ENCODE peak calls at places on chromosomes 6 and 20, in five cellular contexts. T is neural progenitor cell, P is mammary epithelial cell, S is mesendoderm, Z is fibroblast of lung. W is an unnamed sample.

GRCh38 chr6:53411451-53411850 is 62.7 kb upstream of the ELOVL5 start:
- DNase-seq in T (peak; percentile 5), P (peak; percentile 4), S (peak; percentile 60), Z (peak; percentile 85), W (no peak)

GRCh38 chr6:51541847-51542246 is 545.6 kb downstream of the PKHD1 start:
- DNase-seq in T (peak; percentile 15), P (peak; percentile 14), S (no peak), Z (no peak), W (peak; percentile 40)

GRCh38 chr6:89297695-89298351 is 17.3 kb downstream of the GABRR2 start:
- DNase-seq in T (peak; percentile 47), P (peak; percentile 95), S (peak; percentile 37), Z (peak; percentile 99), W (peak; percentile 96)

GRCh38 chr6:161211380-161212035 is 62.4 kb downstream of the AGPAT4 start:
- DNase-seq in T (peak; percentile 20), P (no peak), S (peak; percentile 58), Z (no peak), W (no peak)

GRCh38 chr6:34523441-34524206 is 32.5 kb downstream of the SPDEF start:
- DNase-seq in T (no peak), P (no peak), S (no peak), Z (no peak), W (no peak)

GRCh38 chr6:112571486-112571885 is 224.4 kb downstream of the RFPL4B start:
- DNase-seq in T (no peak), P (no peak), S (no peak), Z (peak; percentile 86), W (no peak)

GRCh38 chr6:137560184-137560563 is 66.0 kb upstream of the OLIG3 start:
- DNase-seq in T (no peak), P (no peak), S (no peak), Z (no peak), W (no peak)

GRCh38 chr6:30071081-30071818 is 4.3 kb downstream of the PPP1R11 start:
- DNase-seq in T (peak; percentile 65), P (no peak), S (no peak), Z (peak; percentile 40), W (no peak)

GRCh38 chr6:63803371-63803770 is 167.8 kb downstream of the PHF3 start:
- DNase-seq in T (no peak), P (no peak), S (no peak), Z (no peak), W (no peak)

GRCh38 chr6:40556023-40556422 is 31.1 kb downstream of the LRFN2 start:
- DNase-seq in T (peak; percentile 24), P (no peak), S (peak; percentile 11), Z (no peak), W (no peak)

GRCh38 chr6:2108700-2109306 is 136.6 kb downstream of the GMDS start:
- DNase-seq in T (no peak), P (no peak), S (no peak), Z (no peak), W (no peak)

GRCh38 chr6:51514396-51515051 is 572.9 kb downstream of the PKHD1 start:
- DNase-seq in T (peak; percentile 24), P (peak; percentile 93), S (no peak), Z (peak; percentile 13), W (no peak)

GRCh38 chr20:24303393-24303792 is 166.0 kb upstream of the SYNDIG1 start:
- DNase-seq in T (peak; percentile 10), P (no peak), S (peak; percentile 30), Z (no peak), W (no peak)

DNA sequence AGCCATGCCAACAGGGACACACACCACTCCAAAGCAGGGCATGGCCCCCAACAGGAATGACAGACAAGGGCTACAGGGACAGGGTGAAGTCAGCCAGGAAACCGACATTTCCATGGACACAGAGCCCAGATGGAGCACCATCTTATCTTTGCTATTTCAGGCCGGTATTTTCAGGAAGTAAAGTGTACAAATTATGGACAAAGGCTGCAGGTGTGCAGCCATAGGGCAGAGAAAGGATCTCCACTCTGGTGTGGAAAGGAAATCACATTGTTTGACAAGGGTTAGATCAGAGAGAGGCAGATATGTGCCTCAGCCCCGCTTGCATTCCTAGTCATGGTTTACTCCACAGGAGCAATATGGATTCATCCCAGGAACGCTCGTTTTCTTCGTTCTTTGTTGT is 81.7 kb upstream of the SLC22A23 start:
- DNase-seq in T (no peak), P (no peak), S (no peak), Z (no peak), W (no peak)
- H3K4me1 ChIP-seq in T (peaks cover 14% of the 10 kb centered on the region), P (no peaks in the 10 kb centered on the region), S (no peaks in the 10 kb centered on the region), Z (no peaks in the 10 kb centered on the region), W (no peaks in the 10 kb centered on the region)

DNA sequence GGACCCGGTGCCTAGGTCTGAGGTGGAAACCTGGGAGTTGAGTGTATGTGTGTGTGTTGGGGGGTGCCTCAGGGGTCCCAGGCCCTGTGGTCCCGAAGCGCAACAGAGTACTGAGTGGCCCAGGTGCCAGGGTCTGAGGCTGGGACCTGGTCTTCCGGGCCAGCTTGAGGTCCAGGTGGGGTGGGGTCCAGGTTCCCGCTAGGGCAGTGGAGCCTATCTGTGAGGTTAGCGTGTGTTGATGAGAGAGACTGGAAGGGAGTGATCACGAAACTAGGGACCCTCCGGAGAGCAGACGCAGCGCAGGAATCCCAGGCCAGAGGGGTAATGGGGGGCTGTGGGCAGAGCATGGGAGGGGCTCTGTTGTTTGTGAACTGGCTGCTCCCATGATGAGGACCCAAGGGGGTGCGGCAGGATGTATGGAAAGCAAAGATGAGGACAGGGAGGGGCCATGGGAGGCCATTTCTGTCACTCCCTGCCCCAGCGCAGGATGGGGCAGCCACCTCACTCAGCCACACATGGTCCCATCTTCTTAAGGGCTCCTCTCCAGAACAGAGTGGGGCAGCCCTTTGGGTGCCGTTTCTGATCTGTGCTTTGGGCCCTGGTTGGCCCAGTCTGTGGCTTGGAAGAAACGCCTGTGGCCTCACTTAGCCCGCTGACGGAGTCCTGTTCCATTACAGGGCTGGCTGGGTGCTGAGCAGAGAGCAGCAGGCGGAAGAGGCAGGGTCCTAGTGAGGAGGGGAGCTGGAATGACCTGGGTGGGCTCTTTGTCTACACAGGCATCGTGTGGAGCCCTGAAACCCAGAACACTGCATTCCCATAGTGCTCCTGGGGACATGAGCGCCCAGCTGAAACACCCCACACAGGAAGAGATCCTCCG is 872 bp downstream of the HSPA12B start:
- DNase-seq in T (no peak), P (no peak), S (no peak), Z (no peak), W (no peak)
- H3K4me3 ChIP-seq in T (no peak overlapping the region), P (no peak overlapping the region), S (no peak overlapping the region), Z (no peak overlapping the region), W (no peak overlapping the region)

GRCh38 chr6:44560458-44561061 is 173.1 kb downstream of the CDC5L start:
- DNase-seq in T (no peak), P (no peak), S (no peak), Z (no peak), W (no peak)

GRCh38 chr6:44564906-44565524 is 177.5 kb downstream of the CDC5L start:
- DNase-seq in T (no peak), P (no peak), S (no peak), Z (peak; percentile 53), W (no peak)

GRCh38 chr6:44561062-44561591 is 173.6 kb downstream of the CDC5L start:
- DNase-seq in T (no peak), P (no peak), S (no peak), Z (no peak), W (no peak)

GRCh38 chr6:44561832-44562496 is 174.5 kb downstream of the CDC5L start:
- DNase-seq in T (no peak), P (no peak), S (no peak), Z (no peak), W (no peak)

DNA sequence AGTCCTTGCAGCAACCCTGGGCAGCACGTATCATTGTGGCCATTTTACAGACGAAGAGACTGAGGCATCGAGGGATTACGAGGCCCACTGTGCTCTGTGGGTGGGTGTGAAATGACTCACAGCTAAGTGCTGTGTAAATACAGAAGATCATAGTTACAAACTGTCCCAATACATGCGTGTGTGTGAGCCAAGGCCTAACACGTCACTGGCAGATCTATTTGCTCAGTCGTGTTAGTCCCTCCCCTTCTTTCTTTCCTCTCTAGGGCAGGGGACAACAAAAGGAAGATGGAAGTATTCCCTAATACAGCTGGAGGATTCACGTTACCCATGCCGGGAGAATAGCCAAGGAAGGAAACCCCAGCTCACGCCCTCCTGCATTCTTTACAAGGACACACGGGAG is 175.9 kb downstream of the CDC5L start:
- DNase-seq in T (no peak), P (no peak), S (peak; percentile 33), Z (peak; percentile 41), W (no peak)
- H3K4me2 ChIP-seq in T (no peak overlapping the region), P (no peak overlapping the region), S (no peak overlapping the region), Z (no peak overlapping the region), W (no peak overlapping the region)

DNA sequence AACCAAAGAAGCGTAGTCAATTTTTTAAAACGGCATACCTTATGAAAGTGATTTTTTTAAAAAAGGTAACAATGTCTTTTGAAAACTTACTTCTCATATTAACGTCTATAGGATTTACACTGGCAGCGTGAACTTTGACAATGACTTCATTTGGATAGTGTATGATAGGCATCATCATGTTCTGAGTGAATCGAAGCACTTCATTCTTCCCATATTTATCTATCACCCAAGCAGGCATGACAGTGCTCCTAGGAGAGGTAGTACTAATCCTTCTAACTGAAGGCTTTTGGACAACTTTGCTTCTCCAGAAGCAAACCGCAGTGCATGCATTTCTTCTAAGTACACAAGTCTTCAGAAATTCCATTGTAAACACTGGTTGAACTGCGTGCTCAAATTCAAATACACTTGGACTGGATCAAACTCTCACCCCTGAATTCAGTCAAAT is 618 bp downstream of the RTN4IP1 start:
- DNase-seq in T (peak; percentile 18), P (no peak), S (peak; percentile 7), Z (peak; percentile 19), W (no peak)
- H3K4me1 ChIP-seq in T (peaks cover 6% of the 10 kb centered on the region), P (peaks cover 4% of the 10 kb centered on the region), S (no peaks in the 10 kb centered on the region), Z (peaks cover 3% of the 10 kb centered on the region), W (peaks cover 10% of the 10 kb centered on the region)

GRCh38 chr6:115971785-115972184 is 88.9 kb downstream of the FRK start:
- DNase-seq in T (no peak), P (no peak), S (no peak), Z (no peak), W (no peak)

GRCh38 chr6:115972679-115973078 is 88.0 kb downstream of the FRK start:
- DNase-seq in T (no peak), P (no peak), S (no peak), Z (no peak), W (no peak)

GRCh38 chr6:115982453-115982852 is 78.2 kb downstream of the FRK start:
- DNase-seq in T (no peak), P (peak; percentile 2), S (no peak), Z (no peak), W (no peak)

GRCh38 chr6:115976321-115976870 is 84.3 kb downstream of the FRK start:
- DNase-seq in T (no peak), P (no peak), S (peak; percentile 15), Z (no peak), W (no peak)

DNA sequence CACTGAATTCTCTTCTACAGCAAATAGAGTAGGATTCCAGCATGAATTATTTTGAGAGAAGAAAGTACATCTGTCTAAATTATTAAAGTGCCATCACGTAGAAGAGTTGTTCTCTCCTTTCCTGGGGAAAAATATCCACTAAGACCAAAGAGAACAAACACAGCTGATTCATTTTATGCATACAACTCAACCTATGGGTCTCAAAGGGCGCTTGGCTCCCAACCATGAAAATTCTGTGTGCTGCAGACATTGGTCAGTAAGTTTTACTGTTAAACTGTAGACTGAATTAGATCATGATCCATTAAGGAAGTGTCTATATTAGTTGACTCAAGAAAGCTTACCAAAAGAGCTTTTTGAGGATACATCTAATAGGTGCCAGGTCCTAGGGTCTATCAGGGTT is 83.5 kb downstream of the FRK start:
- DNase-seq in T (no peak), P (no peak), S (no peak), Z (no peak), W (no peak)
- H3K4me3 ChIP-seq in T (no peak overlapping the region), P (no peak overlapping the region), S (no peak overlapping the region), Z (no peak overlapping the region), W (no peak overlapping the region)